ENCODE peak calls at places on chromosomes 6 and 20, in seven cellular contexts. S is Peyer's patch, O is HCT116, M is heart left ventricle, T is HepG2, N is IMR-90, U is thyroid gland. W is an unnamed sample. For H3K4me1, the result is how much of the 10 kb centered on the place peaks cover.

GRCh38 chr6:150267686-150268561 is 100.9 kb upstream of the IYD start:
- DNase-seq in S (no peak), O (no peak), M (no peak), T (no peak), N (peak), U (no peak), W (no peak)

GRCh38 chr6:35146453-35146852 is 5.3 kb upstream of the TCP11 start:
- DNase-seq in S (peak), O (peak), M (peak), T (peak), N (peak), U (peak), W (no peak)

GRCh38 chr20:64164123-64164836 is at the start of gene MYT1:
- DNase-seq in S (no peak), O (no peak), M (no peak), T (no peak), N (no peak), U (no peak), W (no peak)

GRCh38 chr6:2433686-2434085 is 188.3 kb upstream of the GMDS start:
- DNase-seq in S (no peak), O (no peak), M (no peak), T (no peak), N (no peak), U (no peak), W (no peak)

GRCh38 chr6:160795716-160796115 is 93.7 kb downstream of the PLG start:
- DNase-seq in S (no peak), O (no peak), M (no peak), T (no peak), N (no peak), U (no peak), W (no peak)

GRCh38 chr6:113616875-113617274 is 240.3 kb upstream of the MARCKS start:
- DNase-seq in S (no peak), O (no peak), M (no peak), T (no peak), N (no peak), U (no peak), W (no peak)

GRCh38 chr6:36277946-36278465 is 8.1 kb downstream of the PNPLA1 start:
- DNase-seq in S (no peak), O (no peak), M (no peak), T (no peak), N (no peak), U (no peak), W (no peak)

GRCh38 chr20:64036346-64037198 is 590 bp downstream of the C20orf204 start:
- DNase-seq in S (no peak), O (no peak), M (no peak), T (peak), N (peak), U (no peak), W (no peak)

GRCh38 chr6:41072836-41073202 is at the start of gene NFYA:
- DNase-seq in S (peak), O (no peak), M (no peak), T (no peak), N (peak), U (no peak), W (no peak)

GRCh38 chr20:10090588-10091166 is 55.9 kb downstream of the ANKEF1 start:
- DNase-seq in S (peak), O (peak), M (peak), T (peak), N (peak), U (peak), W (peak)

GRCh38 chr6:41713161-41713649 is 22.2 kb downstream of the TFEB start:
- DNase-seq in S (no peak), O (no peak), M (peak), T (no peak), N (peak), U (peak), W (no peak)

GRCh38 chr6:70336976-70337375 is 34.1 kb upstream of the COL9A1 start:
- DNase-seq in S (no peak), O (no peak), M (no peak), T (no peak), N (no peak), U (no peak), W (no peak)

GRCh38 chr20:20443509-20443908 is 75.6 kb downstream of the INSM1 start:
- DNase-seq in S (no peak), O (no peak), M (no peak), T (no peak), N (no peak), U (no peak), W (no peak)

GRCh38 chr6:142642651-142643050 is 302.3 kb downstream of the HIVEP2 start:
- DNase-seq in S (no peak), O (no peak), M (no peak), T (no peak), N (no peak), U (no peak), W (no peak)

GRCh38 chr6:143755301-143755744 is 77.6 kb downstream of the PHACTR2 start:
- DNase-seq in S (peak), O (no peak), M (no peak), T (no peak), N (peak), U (no peak), W (no peak)

GRCh38 chr6:169915769-169916550 is 164.5 kb downstream of the ERMARD start:
- DNase-seq in S (no peak), O (no peak), M (no peak), T (no peak), N (no peak), U (no peak), W (peak)

GRCh38 chr6:57305112-57305511 is 12.3 kb upstream of the PRIM2 start:
- DNase-seq in S (no peak), O (no peak), M (no peak), T (no peak), N (no peak), U (no peak), W (no peak)

GRCh38 chr6:152220785-152221184 is 413.3 kb downstream of the ESR1 start:
- DNase-seq in S (no peak), O (no peak), M (peak), T (no peak), N (no peak), U (peak), W (no peak)

GRCh38 chr6:579339-579738 is 77.6 kb downstream of the HUS1B start:
- DNase-seq in S (no peak), O (no peak), M (no peak), T (peak), N (peak), U (no peak), W (no peak)

GRCh38 chr20:36391456-36391855 is 85.3 kb downstream of the DLGAP4 start:
- DNase-seq in S (no peak), O (no peak), M (no peak), T (no peak), N (no peak), U (no peak), W (no peak)

GRCh38 chr6:170374571-170375444 is 68.2 kb downstream of the FAM120B start:
- DNase-seq in S (no peak), O (no peak), M (no peak), T (peak), N (peak), U (no peak), W (no peak)

GRCh38 chr20:32477594-32478512 is 107.3 kb downstream of the NOL4L start:
- DNase-seq in S (no peak), O (no peak), M (no peak), T (no peak), N (no peak), U (no peak), W (no peak)

GRCh38 chr20:61599061-61599930 is 347.2 kb downstream of the CDH4 start:
- DNase-seq in S (no peak), O (no peak), M (no peak), T (no peak), N (no peak), U (no peak), W (no peak)

GRCh38 chr6:164826831-164827468 is 482.5 kb downstream of the C6orf118 start:
- DNase-seq in S (no peak), O (no peak), M (no peak), T (no peak), N (no peak), U (no peak), W (no peak)

GRCh38 chr6:169795196-169795595 is 43.8 kb downstream of the ERMARD start:
- DNase-seq in S (peak), O (no peak), M (no peak), T (no peak), N (no peak), U (no peak), W (no peak)

GRCh38 chr6:148316308-148316707 is 26.3 kb upstream of the SASH1 start:
- DNase-seq in S (no peak), O (no peak), M (no peak), T (no peak), N (no peak), U (no peak), W (no peak)

GRCh38 chr6:50825375-50826036 is 6.8 kb downstream of the TFAP2B start:
- DNase-seq in S (no peak), O (no peak), M (no peak), T (no peak), N (no peak), U (no peak), W (no peak)

GRCh38 chr6:139883776-139884175 is 509.3 kb upstream of the CITED2 start:
- DNase-seq in S (no peak), O (no peak), M (no peak), T (no peak), N (peak), U (no peak), W (no peak)

GRCh38 chr6:142569676-142570075 is 267.9 kb downstream of the ADGRG6 start:
- DNase-seq in S (no peak), O (peak), M (no peak), T (peak), N (no peak), U (no peak), W (no peak)

GRCh38 chr6:143632894-143633293 is 44.9 kb upstream of the PHACTR2 start:
- DNase-seq in S (no peak), O (no peak), M (no peak), T (no peak), N (no peak), U (no peak), W (no peak)

GRCh38 chr6:132598473-132598872 is 8.9 kb upstream of the TAAR5 start:
- DNase-seq in S (no peak), O (peak), M (no peak), T (peak), N (no peak), U (no peak), W (no peak)

GRCh38 chr6:30845183-30845582 is 39.1 kb upstream of the DDR1 start:
- DNase-seq in S (peak), O (no peak), M (no peak), T (no peak), N (no peak), U (no peak), W (no peak)

DNA sequence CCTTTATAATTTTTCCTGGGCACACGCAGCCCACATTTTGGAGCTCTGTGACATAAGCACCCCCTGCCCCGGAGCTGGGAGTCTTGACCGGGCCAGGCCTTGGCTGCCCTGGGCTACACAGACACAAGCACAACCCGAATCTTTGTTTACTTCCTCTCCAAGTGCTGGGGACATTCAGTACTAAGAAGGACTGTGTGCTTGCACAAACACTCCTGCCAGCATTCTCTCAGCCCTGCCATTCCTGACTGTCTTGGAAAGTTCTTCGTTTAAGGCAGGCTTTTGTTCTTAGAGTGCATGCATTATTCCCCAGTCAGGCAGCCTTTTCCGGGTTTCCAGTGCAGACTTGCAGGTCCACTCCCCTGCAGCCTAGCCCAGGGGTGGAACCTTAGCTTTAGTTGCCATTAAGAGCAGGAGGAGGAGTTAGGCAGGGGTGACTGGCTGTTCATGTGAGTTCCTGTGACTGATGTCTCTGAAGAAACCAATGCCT is 28.6 kb downstream of the FOXO3 start:
- DNase-seq in S (peak), O (peak), M (peak), T (peak), N (peak), U (peak), W (peak)
- H3K4me1 ChIP-seq in S (under half), O (half or more), M (half or more), T (half or more), N (under half), U (half or more), W (half or more)

GRCh38 chr20:38804243-38804642 is 1.3 kb upstream of the PPP1R16B start:
- DNase-seq in S (peak), O (no peak), M (no peak), T (no peak), N (no peak), U (no peak), W (no peak)

GRCh38 chr20:38804682-38805501 is 605 bp upstream of the PPP1R16B start:
- DNase-seq in S (peak), O (no peak), M (peak), T (no peak), N (no peak), U (peak), W (no peak)

GRCh38 chr20:38805958-38806854 is 709 bp downstream of the PPP1R16B start:
- DNase-seq in S (peak), O (no peak), M (peak), T (no peak), N (no peak), U (no peak), W (no peak)

GRCh38 chr20:38805502-38805957 is at the start of gene PPP1R16B:
- DNase-seq in S (peak), O (no peak), M (peak), T (no peak), N (no peak), U (peak), W (no peak)

GRCh38 chr20:38806855-38807655 is 1.6 kb downstream of the PPP1R16B start:
- DNase-seq in S (peak), O (no peak), M (no peak), T (no peak), N (no peak), U (no peak), W (no peak)
- TF ChIP-seq POLR2A in S (no peak), O (no peak), M (no peak), T (no peak), N (no peak), U (no peak), W (no peak)

DNA sequence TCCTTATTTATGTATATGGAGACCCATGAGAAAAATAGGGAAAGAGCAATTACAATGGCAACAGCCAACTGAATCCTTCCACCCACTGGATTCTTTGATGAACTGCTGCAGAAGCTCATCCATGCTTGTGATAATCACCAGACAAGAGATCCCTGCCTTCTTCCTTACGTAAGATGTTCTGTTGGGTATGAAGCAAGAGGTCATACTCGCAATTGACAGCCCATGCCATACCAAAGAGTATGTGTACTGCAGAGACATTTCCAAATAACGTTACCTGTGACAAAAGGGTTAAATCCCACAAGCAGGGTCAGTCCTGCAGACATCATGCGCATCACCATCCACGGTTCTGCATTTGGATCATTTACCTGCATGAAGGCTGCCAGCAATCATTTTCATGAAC is 27.8 kb downstream of the ELOVL5 start:
- DNase-seq in S (no peak), O (no peak), M (no peak), T (peak), N (no peak), U (no peak), W (no peak)
- TF ChIP-seq CTCF in S (no peak), O (no peak), M (no peak), T (no peak), N (no peak), U (no peak), W (no peak)

DNA sequence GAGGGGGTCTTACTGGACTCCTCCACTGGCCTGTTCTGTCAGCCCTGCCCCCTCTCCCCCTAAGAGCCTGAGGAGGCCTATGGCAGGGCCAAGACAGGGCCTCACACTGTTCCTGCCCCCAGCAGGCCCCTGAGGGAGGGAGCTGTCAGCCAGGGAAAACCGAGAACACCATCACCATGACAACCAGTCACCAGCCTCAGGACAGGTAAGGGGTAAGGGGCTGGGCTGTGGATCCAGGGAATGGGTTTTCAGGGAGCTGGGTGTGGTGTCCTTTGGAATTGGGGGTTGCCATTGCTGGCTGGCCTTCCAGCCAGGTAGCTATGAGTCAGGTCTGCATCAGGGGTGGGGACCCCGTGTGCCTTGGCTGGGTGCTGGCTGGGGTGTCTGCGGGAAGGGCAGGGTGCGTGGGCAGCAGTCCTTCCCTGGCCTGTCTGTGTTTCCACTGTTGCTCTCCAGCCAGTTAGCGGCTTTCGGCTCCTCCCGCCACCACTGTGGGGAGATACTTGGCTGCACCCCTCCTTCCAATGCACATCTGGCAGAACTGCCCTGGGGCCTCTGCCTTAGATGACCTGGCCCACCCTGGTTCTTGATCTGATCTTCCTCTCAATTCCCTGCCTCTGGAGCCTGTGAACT is 3.9 kb downstream of the SLC29A1 start:
- DNase-seq in S (no peak), O (no peak), M (peak), T (no peak), N (no peak), U (no peak), W (no peak)
- H3K4me1 ChIP-seq in S (under half), O (under half), M (half or more), T (half or more), N (under half), U (half or more), W (under half)

GRCh38 chr20:45958593-45958992 is 13.4 kb downstream of the ZNF335 start:
- DNase-seq in S (no peak), O (no peak), M (no peak), T (no peak), N (no peak), U (no peak), W (no peak)

GRCh38 chr20:45959956-45960630 is 11.9 kb downstream of the ZNF335 start:
- DNase-seq in S (no peak), O (no peak), M (no peak), T (no peak), N (no peak), U (no peak), W (peak)

GRCh38 chr20:45962031-45962755 is 9.8 kb downstream of the ZNF335 start:
- DNase-seq in S (no peak), O (no peak), M (no peak), T (no peak), N (no peak), U (no peak), W (no peak)

GRCh38 chr20:45957021-45957941 is 14.7 kb downstream of the ZNF335 start:
- DNase-seq in S (no peak), O (no peak), M (no peak), T (no peak), N (no peak), U (no peak), W (peak)

GRCh38 chr20:45959126-45959525 is 12.9 kb downstream of the ZNF335 start:
- DNase-seq in S (no peak), O (no peak), M (no peak), T (no peak), N (no peak), U (no peak), W (peak)
- TF ChIP-seq POLR2A in S (no peak), O (no peak), M (no peak), T (no peak), N (no peak), U (no peak), W (no peak)

W was measured in ovary.